ENCODE peak calls at places on chromosomes 16 and 17, in four cellular contexts. F is transverse colon, P is AG04450, Q is NB4. B is an unnamed sample.

GRCh38 chr16:27174007-27174406 is 29.3 kb upstream of the KDM8 start:
- DNase-seq in F (peak), Q (peak), P (no peak), B (no peak)

GRCh38 chr16:84567446-84567962 is 50.4 kb downstream of the COTL1 start:
- DNase-seq in Q (no peak), F (no peak), P (no peak), B (no peak)

GRCh38 chr16:54936979-54937672 is 6.5 kb downstream of the IRX5 start:
- DNase-seq in Q (peak), P (no peak), F (no peak), B (peak)

GRCh38 chr17:58165981-58166380 is 801 bp upstream of the OR4D2 start:
- DNase-seq in Q (no peak), P (no peak), F (no peak), B (no peak)

GRCh38 chr16:78134944-78135619 is 35.6 kb downstream of the WWOX start:
- DNase-seq in Q (no peak), F (no peak), P (no peak), B (no peak)

GRCh38 chr17:40582328-40582901 is 17.1 kb upstream of the CCR7 start:
- DNase-seq in F (peak), Q (peak), P (no peak), B (no peak)

GRCh38 chr17:50693041-50693682 is 14.6 kb downstream of the ANKRD40 start:
- DNase-seq in Q (no peak), F (no peak), P (no peak), B (peak)

GRCh38 chr16:3879258-3879886 is 1.1 kb downstream of the CREBBP start:
- DNase-seq in F (peak), Q (peak), P (no peak), B (no peak)

GRCh38 chr16:27632267-27632666 is 82.3 kb downstream of the KATNIP start:
- DNase-seq in Q (no peak), F (no peak), P (no peak), B (no peak)

GRCh38 chr17:38449364-38449763 is 21.1 kb downstream of the ARHGAP23 start:
- DNase-seq in Q (no peak), F (no peak), P (no peak), B (no peak)

GRCh38 chr16:52535076-52535475 is 11.9 kb downstream of the TOX3 start:
- DNase-seq in F (peak), Q (no peak), P (no peak), B (no peak)

GRCh38 chr16:85169333-85170065 is 57.2 kb upstream of the CIBAR2 start:
- DNase-seq in F (no peak), P (no peak), Q (no peak), B (peak)

GRCh38 chr16:28925386-28926228 is 569 bp upstream of the RABEP2 start:
- DNase-seq in F (peak), P (no peak), Q (peak), B (peak)

GRCh38 chr17:61380836-61381525 is 18.7 kb upstream of the TBX2 start:
- DNase-seq in Q (no peak), F (no peak), P (no peak), B (no peak)

GRCh38 chr17:44065668-44066203 is 735 bp downstream of the LSM12 start:
- DNase-seq in Q (no peak), F (no peak), P (no peak), B (no peak)

GRCh38 chr16:54286067-54286329 is 589 bp downstream of the IRX3 start:
- DNase-seq in Q (no peak), P (no peak), F (no peak), B (no peak)

DNA sequence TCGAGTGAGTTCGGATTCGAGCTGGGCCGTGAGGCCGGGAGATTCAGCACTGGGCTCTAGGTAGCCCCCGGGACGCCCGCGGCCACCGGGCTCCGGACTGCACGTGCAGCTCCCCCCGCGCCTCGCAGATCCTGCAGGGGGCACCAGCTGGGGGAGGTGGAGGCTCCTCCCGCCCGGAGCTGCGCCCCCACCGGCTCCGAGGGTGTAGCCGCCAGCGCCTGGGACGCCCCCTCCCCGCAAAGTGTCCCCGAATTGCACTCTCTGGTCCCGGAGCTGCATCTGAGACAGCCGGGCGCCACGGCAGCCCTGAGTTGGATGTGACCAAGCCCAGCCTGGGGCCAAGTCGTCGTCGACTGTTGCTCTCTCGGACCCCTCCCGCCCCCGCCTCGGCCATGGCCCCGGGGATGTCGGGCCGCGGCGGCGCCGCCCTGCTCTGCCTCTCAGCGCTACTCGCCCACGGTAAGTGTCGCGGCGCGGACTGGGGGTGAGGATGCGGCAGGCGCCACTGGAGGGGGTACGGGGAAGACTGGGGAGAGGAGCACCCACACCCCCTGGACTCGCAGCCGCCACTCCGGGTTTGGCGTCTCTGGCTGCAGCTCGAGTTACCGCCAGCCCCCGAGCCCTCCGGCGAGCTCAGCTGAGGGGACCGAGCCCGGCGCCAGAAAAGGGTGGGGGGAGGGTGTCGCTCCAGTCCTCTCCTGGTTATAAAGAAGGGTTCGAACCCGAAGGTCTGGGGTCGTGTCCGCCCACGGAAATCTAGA is 1.5 kb downstream of the TMEM132E start:
- DNase-seq in P (no peak), F (no peak), Q (no peak), B (no peak)
- H3K4me3 ChIP-seq in P (no peak), F (no peak), Q (no peak), B (no peak)

GRCh38 chr16:88532434-88533241 is 37.6 kb upstream of the ZC3H18 start:
- DNase-seq in Q (peak), F (no peak), P (no peak), B (no peak)
- H3K4me3 ChIP-seq in Q (no peak), F (peak), P (no peak), B (peak)

GRCh38 chr17:49494399-49494798 is 694 bp upstream of the NGFR start:
- DNase-seq in F (no peak), P (no peak), Q (no peak), B (no peak)

GRCh38 chr17:49496183-49496865 is 1.2 kb downstream of the NGFR start:
- DNase-seq in P (no peak), Q (peak), F (peak), B (peak)

GRCh38 chr17:49495842-49496182 is 719 bp downstream of the NGFR start:
- DNase-seq in P (no peak), Q (no peak), F (no peak), B (no peak)

GRCh38 chr17:49496866-49497146 is 1.7 kb downstream of the NGFR start:
- DNase-seq in Q (no peak), P (no peak), F (no peak), B (no peak)

DNA sequence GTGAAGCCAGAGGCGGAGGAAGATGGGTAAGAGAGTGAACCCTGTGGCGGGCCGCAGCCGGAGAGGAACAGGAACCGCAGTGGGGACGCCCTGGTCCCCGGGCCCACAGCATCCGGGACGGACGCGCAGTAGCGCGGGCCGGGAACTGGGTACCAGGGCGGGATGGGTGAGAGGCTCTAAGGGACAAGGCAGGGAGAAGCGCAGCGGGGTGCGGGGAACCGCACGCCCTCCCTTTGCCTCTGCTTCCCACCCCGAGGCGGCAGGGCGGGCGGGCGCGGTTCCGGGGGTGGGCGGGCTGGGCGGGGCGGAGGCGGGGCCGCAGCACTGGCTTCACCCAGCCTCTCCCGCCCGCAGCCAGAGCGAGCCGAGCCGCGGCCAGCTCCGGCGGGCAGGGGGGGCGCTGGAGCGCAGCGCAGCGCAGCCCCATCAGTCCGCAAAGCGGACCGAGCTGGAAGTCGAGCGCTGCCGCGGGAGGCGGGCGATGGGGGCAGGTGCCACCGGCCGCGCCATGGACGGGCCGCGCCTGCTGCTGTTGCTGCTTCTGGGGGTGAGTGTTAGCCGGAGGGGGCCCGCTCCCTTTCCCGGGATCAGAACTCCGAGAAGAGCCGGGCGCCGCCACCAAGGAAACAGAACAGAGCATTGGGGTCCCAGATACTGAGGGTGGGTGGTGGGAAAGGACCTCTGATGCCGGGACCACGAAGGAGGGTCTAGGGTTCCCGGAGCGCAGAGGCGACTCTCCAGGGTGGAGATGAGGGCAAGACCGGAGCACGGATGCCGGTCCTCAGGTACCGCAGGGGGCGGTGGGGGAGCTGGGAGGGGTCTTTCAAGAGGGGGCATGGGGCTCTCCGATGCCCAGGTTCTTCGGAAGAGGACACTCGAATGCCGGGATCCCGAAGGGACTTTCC is at the start of gene NGFR:
- DNase-seq in P (no peak), F (peak), Q (peak), B (no peak)
- H3K4me3 ChIP-seq in P (peak), F (peak), Q (no peak), B (peak)

DNA sequence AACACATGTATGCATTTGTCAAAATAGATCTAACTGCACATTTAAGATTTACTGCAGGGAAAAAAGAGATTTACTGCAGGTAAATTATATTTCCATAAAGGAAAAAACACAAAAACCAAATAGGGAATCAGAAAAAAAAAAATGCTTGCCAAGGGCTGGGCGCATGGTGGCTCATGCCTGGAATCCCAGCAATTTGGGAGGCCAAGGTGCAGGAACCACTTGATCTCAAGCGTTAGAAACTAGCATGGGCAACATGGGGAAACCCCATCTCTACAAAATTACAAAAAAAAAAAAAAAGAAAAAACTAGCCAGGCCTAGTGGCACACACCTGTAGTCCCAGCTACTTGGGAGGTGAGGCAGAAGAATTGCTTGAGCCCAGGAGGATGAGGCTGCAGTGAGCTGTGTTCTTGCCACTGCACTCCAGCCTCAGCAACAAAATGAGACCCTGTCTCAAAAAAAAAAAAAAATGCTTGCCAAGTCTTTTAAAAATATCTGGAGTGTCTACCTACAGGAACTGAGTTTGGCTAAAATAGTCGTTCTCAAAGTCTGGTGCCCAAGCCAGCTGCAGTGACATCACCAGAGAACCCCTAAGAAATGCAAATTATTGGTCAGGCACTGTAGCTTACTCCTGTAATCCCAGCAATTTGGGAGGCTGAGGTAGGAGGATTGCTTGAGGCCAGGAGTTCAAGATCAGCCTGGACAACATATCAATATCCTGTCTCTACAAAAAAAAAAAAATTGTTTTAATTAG is 17.5 kb downstream of the TRIM25 start:
- DNase-seq in F (no peak), Q (no peak), P (no peak), B (no peak)
- H3K4me3 ChIP-seq in F (no peak), Q (no peak), P (no peak), B (no peak)

GRCh38 chr16:86576591-86577313 is 1.6 kb upstream of the FOXL1 start:
- DNase-seq in F (no peak), P (peak), Q (no peak), B (no peak)
- H3K4me3 ChIP-seq in F (no peak), P (peak), Q (no peak), B (peak)

GRCh38 chr16:67394271-67395104 is 1.2 kb upstream of the TPPP3 start:
- DNase-seq in P (no peak), Q (peak), F (no peak), B (no peak)

GRCh38 chr16:67393790-67394270 is 532 bp upstream of the TPPP3 start:
- DNase-seq in P (no peak), Q (no peak), F (no peak), B (no peak)

GRCh38 chr16:67391424-67392300 is 1.6 kb downstream of the TPPP3 start:
- DNase-seq in F (no peak), P (no peak), Q (peak), B (peak)

GRCh38 chr16:67392301-67393059 is 818 bp downstream of the TPPP3 start:
- DNase-seq in Q (no peak), P (no peak), F (no peak), B (no peak)

DNA sequence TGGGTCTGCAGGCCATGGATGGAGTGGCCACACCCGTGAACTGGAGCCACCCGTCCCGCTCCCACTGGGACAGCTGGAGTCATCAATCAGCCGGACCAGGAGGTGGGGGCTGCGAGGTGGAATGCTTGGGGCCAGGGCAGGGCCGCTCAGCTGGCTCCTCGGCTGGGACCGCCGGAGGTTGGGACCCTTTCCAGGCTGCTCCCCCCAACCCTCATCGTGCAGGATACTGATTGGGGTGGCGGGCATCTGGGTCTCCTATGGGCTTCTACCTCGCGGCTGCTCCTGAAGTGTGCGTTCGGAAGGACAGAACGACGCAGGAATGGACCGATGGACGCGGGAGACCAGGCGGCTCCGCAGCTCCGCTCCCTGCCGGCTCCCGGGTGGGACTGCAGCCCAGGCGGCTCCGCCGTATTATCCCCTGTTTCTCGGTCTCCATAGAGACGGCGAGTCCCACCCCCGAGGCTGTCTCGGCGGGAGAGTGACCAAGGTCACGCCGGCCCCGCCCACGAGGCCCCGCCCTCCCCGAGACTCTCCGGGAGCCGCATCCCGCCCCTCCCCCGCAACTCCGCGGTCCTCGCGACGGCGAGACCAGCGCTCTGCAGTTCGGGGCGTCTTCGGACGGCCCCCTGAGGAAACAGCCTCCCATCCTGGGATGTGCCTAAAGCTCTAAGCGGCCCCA is at the start of gene TPPP3:
- DNase-seq in P (no peak), Q (no peak), F (peak), B (peak)
- H3K4me3 ChIP-seq in P (peak), Q (no peak), F (peak), B (peak)

B was measured in AG10803.